ENCODE peak calls at places on chromosomes 12 and 14, in nine cellular contexts. V is NCI-H1694 treated with DMSO at 0.1 percent for 48 hours; S is IMR-90; J is CD8-positive, alpha-beta T cell; A is stimulated activated CD4-positive, alpha-beta T cell treated with anti-CD3 and anti-CD28 coated beads, Interleukin-12 subunit alpha, Interleukin-12 subunit beta, amount 100 ng/mL, for 4 hours; M is aorta; W is stimulated activated CD8-positive, alpha-beta memory T cell treated with anti-CD3 and anti-CD28 coated beads, Interleukin-2, amount 100 ng/mL, for 1 hour; B is neuronal stem cell; Y is pulmonary artery endothelial cell. F is an unnamed sample.

GRCh38 chr12:122978507-122978955 is 1.9 kb upstream of the ARL6IP4 start:
- DNase-seq in S (no peak), Y (no peak), W (no peak), J (no peak), B (no peak), M (no peak), A (no peak), V (no peak), F (no peak)

GRCh38 chr12:79512068-79512467 is 178.7 kb downstream of the PAWR start:
- DNase-seq in Y (no peak), B (no peak), M (no peak), S (no peak), V (no peak), A (no peak), J (no peak), W (no peak), F (no peak)

GRCh38 chr12:114611145-114612018 is 72.6 kb downstream of the TBX3 start:
- DNase-seq in Y (no peak), B (no peak), S (no peak), A (no peak), V (no peak), J (no peak), W (no peak), M (no peak), F (no peak)

GRCh38 chr14:32724864-32725550 is 213.7 kb upstream of the NPAS3 start:
- DNase-seq in B (no peak), M (peak), W (no peak), S (peak), Y (no peak), V (no peak), J (no peak), A (no peak), F (no peak)

GRCh38 chr14:95564060-95564459 is 29.2 kb downstream of the GLRX5 start:
- DNase-seq in S (peak), W (no peak), B (no peak), Y (no peak), J (no peak), A (no peak), V (no peak), M (no peak), F (no peak)

GRCh38 chr12:68814490-68815231 is 6.7 kb downstream of the MDM2 start:
- DNase-seq in V (no peak), B (no peak), W (no peak), J (no peak), M (no peak), Y (no peak), S (no peak), A (no peak), F (no peak)

GRCh38 chr14:31258427-31259039 is 50.9 kb upstream of the HECTD1 start:
- DNase-seq in A (no peak), W (no peak), V (no peak), B (no peak), S (no peak), M (no peak), Y (no peak), J (no peak), F (no peak)

GRCh38 chr12:52197371-52198231 is 5.8 kb upstream of the KRT80 start:
- DNase-seq in W (no peak), Y (no peak), V (no peak), A (no peak), S (no peak), J (no peak), B (no peak), M (no peak), F (no peak)

GRCh38 chr14:56118611-56119181 is 485 bp downstream of the PELI2 start:
- DNase-seq in A (peak), S (no peak), J (peak), M (peak), Y (no peak), B (no peak), W (no peak), V (no peak), F (peak)

GRCh38 chr14:42930058-42930457 is 1323.4 kb downstream of the LRFN5 start:
- DNase-seq in V (no peak), J (no peak), A (no peak), M (no peak), W (no peak), B (no peak), S (peak), Y (no peak), F (no peak)

GRCh38 chr12:104295954-104296353 is 7.6 kb upstream of the EID3 start:
- DNase-seq in V (no peak), S (no peak), M (no peak), B (no peak), Y (no peak), J (no peak), W (no peak), A (no peak), F (no peak)